ENCODE peak calls at places on chromosomes 4 and X, in five cellular contexts. X, K, J, Z and U are unnamed samples.

GRCh38 chr4:57080781-57081650 is 29.2 kb downstream of the IGFBP7 start:
- DNase-seq in X (no peak), K (no peak), J (no peak), Z (no peak), U (peak; percentile 95)

GRCh38 chrX:1492421-1493012 is 39.8 kb upstream of the ASMTL start:
- DNase-seq in J (no peak), Z (no peak), K (no peak), X (no peak), U (no peak)

GRCh38 chrX:82756272-82756671 is 751.8 kb upstream of the POU3F4 start:
- DNase-seq in J (no peak), X (no peak), Z (no peak), K (no peak), U (no peak)

GRCh38 chrX:110003167-110004156 is 548 bp downstream of the TMEM164 start:
- DNase-seq in K (no peak), J (peak; percentile 18), Z (no peak), X (no peak), U (no peak)

GRCh38 chr4:80006935-80007744 is 65.9 kb downstream of the ANTXR2 start:
- DNase-seq in J (no peak), Z (no peak), X (no peak), K (no peak), U (no peak)

GRCh38 chr4:94390804-94391410 is 48.3 kb upstream of the HPGDS start:
- DNase-seq in K (no peak), X (no peak), Z (peak; percentile 33), J (no peak), U (peak; percentile 25)

GRCh38 chrX:104113237-104113965 is 1.1 kb downstream of the ZCCHC18 start:
- DNase-seq in K (no peak), J (peak; percentile 33), Z (peak; percentile 40), X (no peak), U (peak; percentile 61)

GRCh38 chr4:178814908-178815307 is 1372.7 kb upstream of the AGA start:
- DNase-seq in Z (no peak), K (no peak), X (no peak), J (no peak), U (no peak)

GRCh38 chr4:161702287-161702686 is 461.5 kb downstream of the FSTL5 start:
- DNase-seq in Z (peak; percentile 6), X (no peak), J (no peak), K (no peak), U (no peak)

GRCh38 chr4:168124008-168124641 is 31.8 kb downstream of the ANXA10 start:
- DNase-seq in K (no peak), J (no peak), Z (no peak), X (no peak), U (peak; percentile 68)

GRCh38 chr4:81722229-81722900 is 250.7 kb upstream of the RASGEF1B start:
- DNase-seq in X (no peak), Z (no peak), K (no peak), J (no peak), U (no peak)

GRCh38 chr4:137310156-137310555 is 222.1 kb downstream of the PCDH18 start:
- DNase-seq in X (no peak), J (no peak), K (no peak), Z (no peak), U (no peak)